ENCODE peak calls at places on chromosome 14, in five cellular contexts. One of them, this sample, is unnamed.

GRCh38 chr14:85852900-85853299 is 323.0 kb downstream of the FLRT2 start:
- DNase-seq in adipocyte: no peak
- DNase-seq in mucosa of descending colon: no peak
- DNase-seq in esophagus squamous epithelium: no peak
- DNase-seq in tibial nerve: no peak
- DNase-seq in this sample: no peak

GRCh38 chr14:90795744-90796143 is 20.5 kb downstream of the TTC7B start:
- DNase-seq in adipocyte: peak; percentile 59
- DNase-seq in esophagus squamous epithelium: no peak
- DNase-seq in mucosa of descending colon: no peak
- DNase-seq in tibial nerve: no peak
- DNase-seq in this sample: no peak

GRCh38 chr14:60561845-60562746 is 53.1 kb downstream of the SIX6 start:
- DNase-seq in adipocyte: peak; percentile 91
- DNase-seq in mucosa of descending colon: no peak
- DNase-seq in esophagus squamous epithelium: no peak
- DNase-seq in tibial nerve: no peak
- DNase-seq in this sample: no peak

GRCh38 chr14:96055065-96055752 is 16.0 kb downstream of the C14orf132 start:
- DNase-seq in tibial nerve: no peak
- DNase-seq in esophagus squamous epithelium: no peak
- DNase-seq in adipocyte: no peak
- DNase-seq in mucosa of descending colon: no peak
- DNase-seq in this sample: no peak

GRCh38 chr14:31371651-31372050 is 48.7 kb downstream of the HEATR5A start:
- DNase-seq in esophagus squamous epithelium: no peak
- DNase-seq in adipocyte: no peak
- DNase-seq in tibial nerve: no peak
- DNase-seq in mucosa of descending colon: no peak
- DNase-seq in this sample: no peak

GRCh38 chr14:61042220-61042619 is 61.2 kb downstream of the SLC38A6 start:
- DNase-seq in mucosa of descending colon: no peak
- DNase-seq in esophagus squamous epithelium: no peak
- DNase-seq in tibial nerve: no peak
- DNase-seq in adipocyte: no peak
- DNase-seq in this sample: no peak

GRCh38 chr14:104395941-104396681 is 183.5 kb upstream of the C14orf180 start:
- DNase-seq in tibial nerve: no peak
- DNase-seq in esophagus squamous epithelium: no peak
- DNase-seq in mucosa of descending colon: no peak
- DNase-seq in adipocyte: no peak
- DNase-seq in this sample: no peak

GRCh38 chr14:103121161-103121845 is 2.0 kb upstream of the TNFAIP2 start:
- DNase-seq in mucosa of descending colon: peak; percentile 61
- DNase-seq in adipocyte: no peak
- DNase-seq in tibial nerve: peak; percentile 55
- DNase-seq in esophagus squamous epithelium: no peak
- DNase-seq in this sample: no peak

GRCh38 chr14:61145258-61145902 is 135.8 kb downstream of the TMEM30B start:
- DNase-seq in mucosa of descending colon: no peak
- DNase-seq in tibial nerve: no peak
- DNase-seq in esophagus squamous epithelium: no peak
- DNase-seq in adipocyte: peak; percentile 95
- DNase-seq in this sample: no peak

GRCh38 chr14:101717663-101718490 is 43.6 kb upstream of the PPP2R5C start:
- DNase-seq in esophagus squamous epithelium: no peak
- DNase-seq in adipocyte: no peak
- DNase-seq in tibial nerve: no peak
- DNase-seq in mucosa of descending colon: no peak
- DNase-seq in this sample: no peak

GRCh38 chr14:79332504-79333197 is 878.7 kb downstream of the DIO2 start:
- DNase-seq in esophagus squamous epithelium: no peak
- DNase-seq in adipocyte: no peak
- DNase-seq in mucosa of descending colon: no peak
- DNase-seq in tibial nerve: no peak
- DNase-seq in this sample: no peak

GRCh38 chr14:85580536-85581165 is 50.7 kb downstream of the FLRT2 start:
- DNase-seq in adipocyte: peak; percentile 55
- DNase-seq in tibial nerve: no peak
- DNase-seq in mucosa of descending colon: no peak
- DNase-seq in esophagus squamous epithelium: no peak
- DNase-seq in this sample: no peak

GRCh38 chr14:88559852-88560251 is 3.0 kb upstream of the ZC3H14 start:
- DNase-seq in mucosa of descending colon: no peak
- DNase-seq in esophagus squamous epithelium: no peak
- DNase-seq in adipocyte: peak; percentile 82
- DNase-seq in tibial nerve: no peak
- DNase-seq in this sample: no peak

GRCh38 chr14:75896341-75896740 is 85.5 kb downstream of the TGFB3 start:
- DNase-seq in esophagus squamous epithelium: no peak
- DNase-seq in mucosa of descending colon: no peak
- DNase-seq in tibial nerve: no peak
- DNase-seq in adipocyte: no peak
- DNase-seq in this sample: no peak

GRCh38 chr14:104982548-104983230 is 2.9 kb upstream of the CLBA1 start:
- DNase-seq in esophagus squamous epithelium: no peak
- DNase-seq in mucosa of descending colon: peak; percentile 19
- DNase-seq in adipocyte: no peak
- DNase-seq in tibial nerve: no peak
- DNase-seq in this sample: no peak

GRCh38 chr14:93984987-93985410 is 8.6 kb upstream of the ASB2 start:
- DNase-seq in esophagus squamous epithelium: no peak
- DNase-seq in tibial nerve: no peak
- DNase-seq in adipocyte: peak; percentile 53
- DNase-seq in mucosa of descending colon: peak; percentile 43
- DNase-seq in this sample: no peak

GRCh38 chr14:36658091-36659009 is 3.3 kb upstream of the PAX9 start:
- DNase-seq in tibial nerve: no peak
- DNase-seq in esophagus squamous epithelium: no peak
- DNase-seq in mucosa of descending colon: no peak
- DNase-seq in adipocyte: peak; percentile 48
- DNase-seq in this sample: no peak

GRCh38 chr14:38143651-38144505 is 63.8 kb upstream of the SSTR1 start:
- DNase-seq in adipocyte: peak; percentile 68
- DNase-seq in esophagus squamous epithelium: no peak
- DNase-seq in mucosa of descending colon: no peak
- DNase-seq in tibial nerve: no peak
- DNase-seq in this sample: no peak

GRCh38 chr14:61355892-61356325 is 34.5 kb downstream of the PRKCH start:
- DNase-seq in tibial nerve: no peak
- DNase-seq in adipocyte: no peak
- DNase-seq in esophagus squamous epithelium: no peak
- DNase-seq in mucosa of descending colon: no peak
- DNase-seq in this sample: peak; percentile 69

GRCh38 chr14:102666635-102667034 is 74.2 kb downstream of the RCOR1 start:
- DNase-seq in esophagus squamous epithelium: no peak
- DNase-seq in mucosa of descending colon: no peak
- DNase-seq in adipocyte: no peak
- DNase-seq in tibial nerve: no peak
- DNase-seq in this sample: no peak

GRCh38 chr14:75551021-75551420 is 27.4 kb upstream of the FLVCR2 start:
- DNase-seq in mucosa of descending colon: no peak
- DNase-seq in esophagus squamous epithelium: no peak
- DNase-seq in adipocyte: no peak
- DNase-seq in tibial nerve: no peak
- DNase-seq in this sample: no peak

GRCh38 chr14:54209501-54210231 is 187.1 kb upstream of the CDKN3 start:
- DNase-seq in mucosa of descending colon: no peak
- DNase-seq in esophagus squamous epithelium: no peak
- DNase-seq in adipocyte: peak; percentile 62
- DNase-seq in tibial nerve: no peak
- DNase-seq in this sample: no peak

GRCh38 chr14:61535470-61535869 is 159.8 kb upstream of the HIF1A start:
- DNase-seq in tibial nerve: no peak
- DNase-seq in esophagus squamous epithelium: no peak
- DNase-seq in mucosa of descending colon: no peak
- DNase-seq in adipocyte: no peak
- DNase-seq in this sample: no peak

GRCh38 chr14:39169541-39169900 is 612 bp downstream of the TRAPPC6B start:
- DNase-seq in mucosa of descending colon: no peak
- DNase-seq in adipocyte: peak; percentile 31
- DNase-seq in esophagus squamous epithelium: no peak
- DNase-seq in tibial nerve: no peak
- DNase-seq in this sample: no peak

GRCh38 chr14:35963209-35963608 is 137.1 kb downstream of the BRMS1L start:
- DNase-seq in mucosa of descending colon: no peak
- DNase-seq in adipocyte: no peak
- DNase-seq in esophagus squamous epithelium: no peak
- DNase-seq in tibial nerve: no peak
- DNase-seq in this sample: no peak

GRCh38 chr14:24910408-24910986 is 139.4 kb downstream of the STXBP6 start:
- DNase-seq in tibial nerve: no peak
- DNase-seq in adipocyte: no peak
- DNase-seq in esophagus squamous epithelium: no peak
- DNase-seq in mucosa of descending colon: no peak
- DNase-seq in this sample: no peak

GRCh38 chr14:70624972-70625371 is 16.7 kb upstream of the TTC9 start:
- DNase-seq in tibial nerve: no peak
- DNase-seq in mucosa of descending colon: no peak
- DNase-seq in esophagus squamous epithelium: no peak
- DNase-seq in adipocyte: no peak
- DNase-seq in this sample: no peak

GRCh38 chr14:79724934-79725717 is 486.2 kb downstream of the DIO2 start:
- DNase-seq in esophagus squamous epithelium: no peak
- DNase-seq in tibial nerve: no peak
- DNase-seq in adipocyte: no peak
- DNase-seq in mucosa of descending colon: no peak
- DNase-seq in this sample: no peak

GRCh38 chr14:22540286-22540685 is 48.7 kb downstream of the DAD1 start:
- DNase-seq in tibial nerve: no peak
- DNase-seq in adipocyte: no peak
- DNase-seq in esophagus squamous epithelium: no peak
- DNase-seq in mucosa of descending colon: no peak
- DNase-seq in this sample: no peak

GRCh38 chr14:105294142-105294597 is 6.6 kb downstream of the BRF1 start:
- DNase-seq in adipocyte: no peak
- DNase-seq in tibial nerve: no peak
- DNase-seq in mucosa of descending colon: no peak
- DNase-seq in esophagus squamous epithelium: no peak
- DNase-seq in this sample: peak; percentile 67

GRCh38 chr14:72779679-72780078 is 114.2 kb downstream of the DPF3 start:
- DNase-seq in esophagus squamous epithelium: no peak
- DNase-seq in mucosa of descending colon: no peak
- DNase-seq in tibial nerve: no peak
- DNase-seq in adipocyte: peak; percentile 19
- DNase-seq in this sample: no peak

GRCh38 chr14:92553456-92553855 is 39.9 kb downstream of the RIN3 start:
- DNase-seq in esophagus squamous epithelium: no peak
- DNase-seq in tibial nerve: no peak
- DNase-seq in adipocyte: peak; percentile 69
- DNase-seq in mucosa of descending colon: peak; percentile 29
- DNase-seq in this sample: no peak

GRCh38 chr14:69680297-69680696 is 68.9 kb downstream of the SUSD6 start:
- DNase-seq in adipocyte: no peak
- DNase-seq in esophagus squamous epithelium: no peak
- DNase-seq in tibial nerve: no peak
- DNase-seq in mucosa of descending colon: no peak
- DNase-seq in this sample: no peak

GRCh38 chr14:37594916-37595808 is at the start of the genes FOXA1 and TTC6:
- DNase-seq in esophagus squamous epithelium: no peak
- DNase-seq in adipocyte: peak; percentile 74
- DNase-seq in mucosa of descending colon: peak; percentile 85
- DNase-seq in tibial nerve: no peak
- DNase-seq in this sample: no peak

GRCh38 chr14:32985881-32986280 is 47.2 kb downstream of the NPAS3 start:
- DNase-seq in mucosa of descending colon: no peak
- DNase-seq in adipocyte: no peak
- DNase-seq in tibial nerve: no peak
- DNase-seq in esophagus squamous epithelium: no peak
- DNase-seq in this sample: no peak
- H3K4me3 ChIP-seq in mucosa of descending colon: no peak overlapping the region
- H3K4me3 ChIP-seq in adipocyte: no peak overlapping the region
- H3K4me3 ChIP-seq in tibial nerve: no peak overlapping the region
- H3K4me3 ChIP-seq in esophagus squamous epithelium: no peak overlapping the region
- H3K4me3 ChIP-seq in this sample: no peak overlapping the region

GRCh38 chr14:49950275-49951250 is 57.7 kb downstream of the ARF6 start:
- DNase-seq in tibial nerve: no peak
- DNase-seq in adipocyte: no peak
- DNase-seq in mucosa of descending colon: peak; percentile 84
- DNase-seq in esophagus squamous epithelium: no peak
- DNase-seq in this sample: no peak
- H3K4me1 ChIP-seq in tibial nerve: peaks cover 12% of the 10 kb centered on the region
- H3K4me1 ChIP-seq in adipocyte: peaks cover 23% of the 10 kb centered on the region
- H3K4me1 ChIP-seq in mucosa of descending colon: peaks cover 43% of the 10 kb centered on the region
- H3K4me1 ChIP-seq in esophagus squamous epithelium: peaks cover 29% of the 10 kb centered on the region
- H3K4me1 ChIP-seq in this sample: peaks cover 31% of the 10 kb centered on the region

GRCh38 chr14:74514471-74514932 is 20.9 kb downstream of the ISCA2 start:
- DNase-seq in adipocyte: no peak
- DNase-seq in esophagus squamous epithelium: no peak
- DNase-seq in mucosa of descending colon: peak; percentile 24
- DNase-seq in tibial nerve: no peak
- DNase-seq in this sample: no peak
- H3K4me3 ChIP-seq in adipocyte: peak overlapping the region; percentile 50
- H3K4me3 ChIP-seq in esophagus squamous epithelium: no peak overlapping the region
- H3K4me3 ChIP-seq in mucosa of descending colon: no peak overlapping the region
- H3K4me3 ChIP-seq in tibial nerve: no peak overlapping the region
- H3K4me3 ChIP-seq in this sample: no peak overlapping the region

DNA sequence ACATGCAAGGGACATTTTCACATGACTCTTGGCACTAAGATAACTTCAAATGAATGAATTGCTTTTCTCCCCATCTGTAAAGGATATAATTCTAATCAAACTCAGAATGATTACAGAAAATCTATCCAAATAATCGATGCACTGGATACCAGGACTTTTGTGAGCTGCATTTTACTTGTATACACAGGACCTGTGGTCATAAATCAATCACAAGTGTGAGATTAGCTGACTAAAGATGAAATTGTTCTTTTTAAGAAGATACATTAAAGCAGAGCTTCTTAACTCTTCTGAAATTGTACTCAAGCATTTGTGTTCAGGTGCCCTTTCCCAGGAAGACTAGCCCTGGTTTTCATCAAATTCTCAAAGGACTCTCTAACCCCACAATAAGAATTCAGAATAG is 66.3 kb downstream of the ESR2 start:
- DNase-seq in esophagus squamous epithelium: no peak
- DNase-seq in mucosa of descending colon: no peak
- DNase-seq in tibial nerve: no peak
- DNase-seq in adipocyte: no peak
- DNase-seq in this sample: no peak
- H3K4me1 ChIP-seq in esophagus squamous epithelium: no peaks in the 10 kb centered on the region
- H3K4me1 ChIP-seq in mucosa of descending colon: no peaks in the 10 kb centered on the region
- H3K4me1 ChIP-seq in tibial nerve: peaks cover 4% of the 10 kb centered on the region
- H3K4me1 ChIP-seq in adipocyte: peaks cover 13% of the 10 kb centered on the region
- H3K4me1 ChIP-seq in this sample: no peaks in the 10 kb centered on the region